ENCODE peak calls at places on chromosomes 6 and 20, in five cellular contexts. One of them, this sample, is unnamed.

GRCh38 chr6:28657756-28658465 is 132.2 kb downstream of the GPX5 start:
- DNase-seq in fibroblast of the conjunctiva: peak
- DNase-seq in aorta: no peak
- DNase-seq in nucleus accumbens: peak
- DNase-seq in NCI-H446: peak
- DNase-seq in this sample: no peak

GRCh38 chr20:343107-343506 is 3.8 kb upstream of the NRSN2 start:
- DNase-seq in fibroblast of the conjunctiva: no peak
- DNase-seq in aorta: no peak
- DNase-seq in nucleus accumbens: no peak
- DNase-seq in NCI-H446: no peak
- DNase-seq in this sample: no peak

GRCh38 chr20:35111141-35111888 is 18.7 kb upstream of the TRPC4AP start:
- DNase-seq in fibroblast of the conjunctiva: no peak
- DNase-seq in aorta: no peak
- DNase-seq in nucleus accumbens: no peak
- DNase-seq in NCI-H446: no peak
- DNase-seq in this sample: no peak

GRCh38 chr6:26474439-26474881 is 16.7 kb downstream of the BTN2A1 start:
- DNase-seq in fibroblast of the conjunctiva: no peak
- DNase-seq in aorta: no peak
- DNase-seq in nucleus accumbens: no peak
- DNase-seq in NCI-H446: no peak
- DNase-seq in this sample: no peak

GRCh38 chr6:159461266-159461665 is 231.8 kb downstream of the SOD2 start:
- DNase-seq in fibroblast of the conjunctiva: no peak
- DNase-seq in aorta: no peak
- DNase-seq in nucleus accumbens: no peak
- DNase-seq in NCI-H446: no peak
- DNase-seq in this sample: no peak

GRCh38 chr6:39361657-39362486 is 39.4 kb upstream of the KCNK16 start:
- DNase-seq in fibroblast of the conjunctiva: peak
- DNase-seq in aorta: peak
- DNase-seq in nucleus accumbens: peak
- DNase-seq in NCI-H446: peak
- DNase-seq in this sample: peak

GRCh38 chr20:33301192-33301930 is 18.3 kb downstream of the BPIFB1 start:
- DNase-seq in fibroblast of the conjunctiva: no peak
- DNase-seq in aorta: no peak
- DNase-seq in nucleus accumbens: no peak
- DNase-seq in NCI-H446: no peak
- DNase-seq in this sample: no peak

GRCh38 chr20:63540417-63541186 is 3.4 kb upstream of the PTK6 start:
- DNase-seq in fibroblast of the conjunctiva: no peak
- DNase-seq in aorta: no peak
- DNase-seq in nucleus accumbens: no peak
- DNase-seq in NCI-H446: peak
- DNase-seq in this sample: peak

GRCh38 chr6:129329677-129330076 is 380.3 kb downstream of the ARHGAP18 start:
- DNase-seq in fibroblast of the conjunctiva: no peak
- DNase-seq in aorta: no peak
- DNase-seq in nucleus accumbens: no peak
- DNase-seq in NCI-H446: no peak
- DNase-seq in this sample: no peak

GRCh38 chr6:157635388-157636244 is 187.4 kb upstream of the SNX9 start:
- DNase-seq in fibroblast of the conjunctiva: no peak
- DNase-seq in aorta: peak
- DNase-seq in nucleus accumbens: no peak
- DNase-seq in NCI-H446: no peak
- DNase-seq in this sample: no peak

GRCh38 chr20:8951136-8951535 is 117.8 kb upstream of the PLCB4 start:
- DNase-seq in fibroblast of the conjunctiva: no peak
- DNase-seq in aorta: no peak
- DNase-seq in nucleus accumbens: no peak
- DNase-seq in NCI-H446: no peak
- DNase-seq in this sample: no peak

GRCh38 chr6:143579703-143580102 is 68.2 kb upstream of the FUCA2 start:
- DNase-seq in fibroblast of the conjunctiva: peak
- DNase-seq in aorta: peak
- DNase-seq in nucleus accumbens: no peak
- DNase-seq in NCI-H446: peak
- DNase-seq in this sample: no peak

GRCh38 chr6:157552171-157552747 is 171.3 kb downstream of the ZDHHC14 start:
- DNase-seq in fibroblast of the conjunctiva: no peak
- DNase-seq in aorta: no peak
- DNase-seq in nucleus accumbens: no peak
- DNase-seq in NCI-H446: no peak
- DNase-seq in this sample: no peak

GRCh38 chr20:38166707-38167233 is 1.7 kb upstream of the TGM2 start:
- DNase-seq in fibroblast of the conjunctiva: no peak
- DNase-seq in aorta: no peak
- DNase-seq in nucleus accumbens: no peak
- DNase-seq in NCI-H446: no peak
- DNase-seq in this sample: no peak

GRCh38 chr6:139625998-139626975 is 251.8 kb upstream of the CITED2 start:
- DNase-seq in fibroblast of the conjunctiva: peak
- DNase-seq in aorta: no peak
- DNase-seq in nucleus accumbens: no peak
- DNase-seq in NCI-H446: peak
- DNase-seq in this sample: no peak

GRCh38 chr6:15148356-15149058 is 97.4 kb upstream of the JARID2 start:
- DNase-seq in fibroblast of the conjunctiva: peak
- DNase-seq in aorta: no peak
- DNase-seq in nucleus accumbens: no peak
- DNase-seq in NCI-H446: peak
- DNase-seq in this sample: no peak

GRCh38 chr6:11139051-11139960 is 27.8 kb upstream of the ERVFRD-1 start:
- DNase-seq in fibroblast of the conjunctiva: peak
- DNase-seq in aorta: no peak
- DNase-seq in nucleus accumbens: no peak
- DNase-seq in NCI-H446: no peak
- DNase-seq in this sample: no peak

GRCh38 chr6:136526196-136526930 is 23.9 kb downstream of the MAP7 start:
- DNase-seq in fibroblast of the conjunctiva: peak
- DNase-seq in aorta: peak
- DNase-seq in nucleus accumbens: peak
- DNase-seq in NCI-H446: peak
- DNase-seq in this sample: peak

GRCh38 chr6:37324131-37325033 is 29.4 kb upstream of the RNF8 start:
- DNase-seq in fibroblast of the conjunctiva: no peak
- DNase-seq in aorta: no peak
- DNase-seq in nucleus accumbens: no peak
- DNase-seq in NCI-H446: peak
- DNase-seq in this sample: no peak

GRCh38 chr6:76166874-76167273 is 94.4 kb upstream of the IMPG1 start:
- DNase-seq in fibroblast of the conjunctiva: no peak
- DNase-seq in aorta: no peak
- DNase-seq in nucleus accumbens: no peak
- DNase-seq in NCI-H446: no peak
- DNase-seq in this sample: no peak